ENCODE peak calls at places on chromosomes 13 and 19, in four cellular contexts. D is GM12878, A is HEK293T, I is NT2/D1. T is an unnamed sample.

GRCh38 chr13:44734204-44734707 is 158.1 kb upstream of the TSC22D1 start:
- DNase-seq in D (no peak), A (no peak), I (no peak), T (no peak)

GRCh38 chr19:34666200-34666957 is 10.6 kb downstream of the SCGB2B2 start:
- DNase-seq in D (no peak), A (no peak), I (no peak), T (no peak)

GRCh38 chr13:44050450-44051063 is 170.9 kb downstream of the LACC1 start:
- DNase-seq in D (no peak), A (peak; percentile 27), I (no peak), T (no peak)

GRCh38 chr13:94309997-94310842 is 169.3 kb downstream of the DCT start:
- DNase-seq in D (no peak), A (no peak), I (no peak), T (no peak)

GRCh38 chr13:21684576-21684975 is 13.7 kb downstream of the FGF9 start:
- DNase-seq in D (no peak), A (no peak), I (no peak), T (no peak)

GRCh38 chr19:54231077-54231931 is 8.5 kb upstream of the LILRB3 start:
- DNase-seq in D (no peak), A (peak; percentile 83), I (no peak), T (peak; percentile 99)

GRCh38 chr13:84648069-84648640 is 765.9 kb upstream of the SLITRK1 start:
- DNase-seq in D (no peak), A (no peak), I (no peak), T (no peak)

GRCh38 chr19:37226248-37226647 is 8.2 kb downstream of the ZNF383 start:
- DNase-seq in D (no peak), A (no peak), I (no peak), T (no peak)

GRCh38 chr13:48559638-48560320 is 26.9 kb upstream of the RCBTB2 start:
- DNase-seq in D (no peak), A (no peak), I (no peak), T (no peak)

GRCh38 chr13:36965767-36966166 is 33.4 kb downstream of the ALG5 start:
- DNase-seq in D (no peak), A (no peak), I (no peak), T (no peak)

GRCh38 chr13:37109080-37109678 is 3.7 kb upstream of the CSNK1A1L start:
- DNase-seq in D (no peak), A (peak; percentile 16), I (no peak), T (no peak)

GRCh38 chr13:33186851-33187250 is 98.7 kb downstream of the STARD13 start:
- DNase-seq in D (no peak), A (no peak), I (no peak), T (no peak)

GRCh38 chr13:52053460-52053859 is 29.0 kb downstream of the UTP14C start:
- DNase-seq in D (no peak), A (no peak), I (no peak), T (no peak)

GRCh38 chr19:5436101-5436947 is 18.9 kb upstream of the ZNRF4 start:
- DNase-seq in D (no peak), A (peak; percentile 99), I (peak; percentile 80), T (peak; percentile 68)

GRCh38 chr13:83881917-83882625 is at the start of gene SLITRK1:
- DNase-seq in D (peak; percentile 9), A (peak; percentile 89), I (peak; percentile 84), T (peak; percentile 93)

GRCh38 chr13:98480915-98481510 is 95.9 kb downstream of the STK24 start:
- DNase-seq in D (no peak), A (no peak), I (no peak), T (no peak)

GRCh38 chr13:35771898-35772297 is 295.4 kb upstream of the MAB21L1 start:
- DNase-seq in D (no peak), A (no peak), I (no peak), T (no peak)

GRCh38 chr19:58056861-58057260 is 2.2 kb upstream of the ZNF135 start:
- DNase-seq in D (no peak), A (no peak), I (no peak), T (no peak)

GRCh38 chr13:28611654-28612131 is 47.2 kb upstream of the POMP start:
- DNase-seq in D (no peak), A (no peak), I (no peak), T (no peak)

GRCh38 chr13:41054919-41055619 is 6.2 kb upstream of the WBP4 start:
- DNase-seq in D (no peak), A (peak; percentile 20), I (no peak), T (no peak)

GRCh38 chr13:41054212-41054877 is 7.0 kb upstream of the WBP4 start:
- DNase-seq in D (peak; percentile 37), A (peak; percentile 28), I (no peak), T (no peak)

GRCh38 chr13:41052441-41052840 is 8.9 kb upstream of the WBP4 start:
- DNase-seq in D (no peak), A (no peak), I (no peak), T (no peak)

GRCh38 chr13:41056194-41056593 is 5.1 kb upstream of the WBP4 start:
- DNase-seq in D (no peak), A (no peak), I (no peak), T (no peak)

GRCh38 chr13:41053384-41053826 is 7.9 kb upstream of the WBP4 start:
- DNase-seq in D (peak; percentile 79), A (no peak), I (no peak), T (no peak)
- TF ChIP-seq SUZ12 in D (no peak), A (no peak), I (no peak), T (no peak)

GRCh38 chr19:50451223-50451534 is 18.5 kb downstream of the MYBPC2 start:
- DNase-seq in D (no peak), A (no peak), I (no peak), T (no peak)
- TF ChIP-seq SUZ12 in D (no peak), A (no peak), I (no peak), T (no peak)

GRCh38 chr19:52297601-52298358 is 811 bp downstream of the ZNF480 start:
- DNase-seq in D (no peak), A (no peak), I (no peak), T (no peak)
- TF ChIP-seq SUZ12 in D (no peak), A (no peak), I (no peak), T (no peak)

DNA sequence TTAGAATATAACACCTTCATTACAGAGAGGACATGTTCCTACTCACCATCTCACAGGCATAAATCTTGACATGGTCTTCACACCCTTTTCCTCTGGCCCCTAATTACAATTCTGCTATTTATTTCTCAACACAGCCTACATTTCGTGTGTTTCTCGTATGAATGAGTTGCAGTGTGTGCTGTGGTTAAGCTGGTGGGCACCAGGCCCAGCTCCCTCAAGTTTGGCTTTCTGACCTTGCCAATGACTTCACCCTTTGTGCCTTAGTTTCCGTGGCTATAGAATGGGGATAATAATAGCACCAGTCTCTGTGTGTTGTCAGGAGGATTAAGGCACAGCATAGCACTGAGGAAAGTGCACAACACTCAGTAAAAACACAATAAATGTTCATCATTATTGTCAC is 12.4 kb upstream of the KATNAL1 start:
- DNase-seq in D (no peak), A (no peak), I (no peak), T (no peak)
- TF ChIP-seq SUZ12 in D (no peak), A (no peak), I (no peak), T (no peak)

DNA sequence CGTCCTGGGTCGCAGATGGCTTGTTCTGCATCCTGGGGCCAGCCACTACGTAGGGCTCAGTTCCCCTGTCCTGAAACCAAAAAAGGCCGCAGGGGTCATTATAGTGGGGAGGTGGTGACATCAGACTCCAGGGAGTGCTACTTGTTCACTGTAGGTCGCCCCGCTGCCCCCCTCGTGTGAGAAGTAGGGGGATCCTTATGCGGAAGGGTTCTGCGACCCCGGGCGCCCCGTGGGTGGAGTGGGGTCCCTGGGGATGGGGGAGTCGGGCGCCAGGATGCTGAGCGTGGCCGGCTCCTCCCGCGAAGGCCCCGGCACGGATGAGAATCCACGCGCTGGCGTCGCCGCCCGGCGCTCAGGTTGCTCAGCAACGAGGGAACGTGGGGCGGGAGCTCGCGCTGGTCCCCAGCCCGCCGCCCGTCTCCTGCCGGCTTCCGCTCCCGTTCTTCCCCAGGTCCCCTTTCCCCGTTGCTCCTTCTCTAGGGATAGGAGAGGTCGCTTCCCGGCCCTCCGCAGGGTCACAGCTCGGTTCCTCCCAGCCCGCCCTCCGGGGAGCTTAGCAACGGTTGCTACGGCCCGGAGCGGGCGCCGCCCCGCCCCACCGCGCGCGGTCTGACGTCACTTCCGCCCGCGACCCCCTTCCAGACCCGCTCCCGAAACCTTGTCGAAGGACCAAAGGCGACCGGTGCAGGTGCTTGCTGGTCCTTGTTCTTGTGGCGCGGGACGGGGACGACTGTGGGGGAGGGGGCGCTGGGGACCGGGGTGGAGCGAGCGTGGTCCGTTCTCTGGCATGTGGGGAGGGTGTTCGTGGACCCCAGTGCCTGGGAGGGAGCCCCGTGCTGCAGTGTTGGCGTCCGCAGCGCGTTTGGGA is at the start of gene NAT14:
- DNase-seq in D (no peak), A (peak; percentile 91), I (peak; percentile 66), T (peak; percentile 68)
- TF ChIP-seq SUZ12 in D (no peak), A (no peak), I (no peak), T (no peak)

DNA sequence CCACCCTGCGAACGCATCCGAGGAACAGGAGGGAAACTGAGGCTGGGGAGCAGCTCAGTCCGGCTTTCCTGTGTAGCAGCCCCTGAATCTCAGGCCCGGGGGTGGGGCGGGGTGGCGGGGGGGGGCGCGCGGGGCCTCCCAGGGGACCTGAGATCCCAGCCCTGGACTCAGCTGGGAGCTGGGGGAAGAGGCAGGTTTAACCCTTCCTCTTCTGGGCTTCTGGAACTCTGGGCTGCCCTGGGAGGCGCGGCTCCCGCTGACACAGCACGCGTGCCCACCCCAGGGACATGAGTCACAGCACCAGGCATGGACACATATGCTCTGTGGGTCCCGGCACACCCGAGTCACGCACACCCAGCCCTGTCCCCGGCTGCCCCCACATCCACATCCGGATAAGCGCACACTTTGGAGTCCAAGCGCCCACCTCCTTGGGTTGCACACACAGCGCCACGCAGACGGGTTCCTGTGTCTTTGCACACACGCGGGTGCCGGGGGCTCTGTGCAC is 3.5 kb upstream of the CIRBP start:
- DNase-seq in D (no peak), A (no peak), I (no peak), T (no peak)
- TF ChIP-seq SUZ12 in D (no peak), A (no peak), I (no peak), T (no peak)

GRCh38 chr19:15330801-15331418 is 1.4 kb downstream of the BRD4 start:
- DNase-seq in D (no peak), A (no peak), I (no peak), T (no peak)
- TF ChIP-seq SUZ12 in D (no peak), A (no peak), I (no peak), T (no peak)

DNA sequence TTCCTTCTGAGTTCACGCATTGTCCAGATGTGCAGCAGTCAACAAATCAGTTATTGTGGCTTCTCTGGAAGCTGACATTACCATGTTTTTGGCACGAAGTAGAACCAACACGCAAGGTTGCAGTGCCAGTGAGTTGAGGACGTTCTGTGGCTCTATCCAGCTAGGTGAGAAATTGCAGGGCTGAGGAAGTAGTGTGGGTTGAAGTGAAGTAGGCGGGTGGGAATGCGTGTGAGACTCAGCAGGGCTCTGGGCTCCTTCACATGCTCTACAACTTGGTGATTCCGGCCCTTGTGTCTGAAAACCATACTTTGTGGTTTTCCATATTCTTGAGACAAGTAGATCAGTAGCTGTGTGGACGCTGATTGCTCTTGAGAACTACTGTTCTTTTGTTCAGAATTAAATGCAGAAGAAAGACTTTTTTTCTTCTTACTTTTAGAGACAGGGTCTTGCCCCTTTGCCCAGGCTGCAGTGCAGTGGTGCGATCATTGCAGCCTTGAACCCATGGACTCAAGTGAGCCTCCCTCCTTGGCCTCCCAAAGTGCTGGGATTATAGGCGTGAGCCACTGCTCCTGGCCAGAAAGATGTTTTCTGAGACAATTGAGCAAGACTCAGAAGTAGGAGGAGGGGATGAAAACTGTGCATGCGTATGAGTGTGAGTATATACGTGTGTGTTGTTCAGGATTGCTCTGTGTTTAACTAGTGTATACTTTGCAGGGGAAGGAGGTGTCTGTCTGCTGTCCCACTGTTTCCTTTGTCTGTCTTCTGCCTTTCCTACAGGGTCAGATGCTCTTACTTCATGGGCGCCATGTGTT is 46.2 kb downstream of the GATAD2A start:
- DNase-seq in D (peak; percentile 68), A (no peak), I (no peak), T (no peak)
- TF ChIP-seq SUZ12 in D (no peak), A (no peak), I (no peak), T (no peak)

T was measured in H1.